ENCODE peak calls at places on chromosomes 5 and 9, in six cellular contexts. P is cardiac muscle cell, D is PC-3, R is left ventricle myocardium inferior, U is PC-9, E is endodermal cell. L is an unnamed sample.
A peak's percentile ranks its signal among the peaks of the same experiment; 100 is the strongest.

GRCh38 chr5:129118826-129119225 is 24.3 kb downstream of the ISOC1 start:
- DNase-seq in P (no peak), D (no peak), R (no peak), U (no peak), E (no peak), L (no peak)

GRCh38 chr9:126615251-126615790 is 1.6 kb downstream of the LMX1B start:
- DNase-seq in P (peak; percentile 55), D (no peak), R (no peak), U (no peak), E (peak; percentile 83), L (peak; percentile 77)

GRCh38 chr9:72675586-72675985 is 154.2 kb downstream of the TMC1 start:
- DNase-seq in P (peak; percentile 8), D (no peak), R (no peak), U (peak; percentile 43), E (no peak), L (no peak)

GRCh38 chr5:162067651-162068411 is at the start of gene GABRG2:
- DNase-seq in P (no peak), D (no peak), R (no peak), U (no peak), E (peak; percentile 47), L (no peak)

GRCh38 chr9:135501261-135502167 is 1.0 kb downstream of the MRPS2 start:
- DNase-seq in P (no peak), D (no peak), R (no peak), U (no peak), E (peak; percentile 82), L (peak; percentile 69)

GRCh38 chr5:69334793-69335268 is 2.2 kb upstream of the CCDC125 start:
- DNase-seq in P (peak; percentile 88), D (peak; percentile 74), R (peak; percentile 88), U (peak; percentile 53), E (peak; percentile 95), L (peak; percentile 92)

GRCh38 chr9:83544002-83544698 is 5.9 kb upstream of the FRMD3 start:
- DNase-seq in P (peak; percentile 87), D (peak; percentile 75), R (no peak), U (peak; percentile 71), E (peak; percentile 69), L (no peak)

GRCh38 chr9:114033397-114034103 is 44.5 kb downstream of the AMBP start:
- DNase-seq in P (peak; percentile 32), D (no peak), R (no peak), U (no peak), E (peak; percentile 87), L (no peak)

GRCh38 chr9:86287013-86287412 is 4.7 kb upstream of the ISCA1 start:
- DNase-seq in P (peak; percentile 72), D (peak; percentile 39), R (no peak), U (no peak), E (peak; percentile 77), L (no peak)

GRCh38 chr9:749712-750111 is 91.8 kb upstream of the DMRT1 start:
- DNase-seq in P (no peak), D (no peak), R (no peak), U (no peak), E (no peak), L (no peak)

GRCh38 chr9:19049872-19050636 is 827 bp downstream of the RRAGA start:
- DNase-seq in P (peak; percentile 53), D (peak; percentile 26), R (no peak), U (no peak), E (peak; percentile 65), L (no peak)

GRCh38 chr5:157265714-157266285 is at the start of gene CYFIP2:
- DNase-seq in P (peak; percentile 19), D (peak; percentile 80), R (peak; percentile 57), U (no peak), E (peak; percentile 92), L (peak; percentile 89)

GRCh38 chr5:154857091-154857533 is 1.3 kb upstream of the CNOT8 start:
- DNase-seq in P (no peak), D (peak; percentile 7), R (peak; percentile 89), U (no peak), E (no peak), L (no peak)

GRCh38 chr9:34417734-34418133 is 40.6 kb downstream of the FAM219A start:
- DNase-seq in P (no peak), D (no peak), R (no peak), U (no peak), E (no peak), L (no peak)

GRCh38 chr5:111582962-111583669 is 70.8 kb upstream of the STARD4 start:
- DNase-seq in P (peak; percentile 87), D (no peak), R (no peak), U (no peak), E (no peak), L (no peak)

GRCh38 chr9:123397975-123398374 is 42.0 kb downstream of the CRB2 start:
- DNase-seq in P (no peak), D (no peak), R (no peak), U (no peak), E (no peak), L (no peak)

GRCh38 chr5:129629581-129629980 is 118.3 kb upstream of the MINAR2 start:
- DNase-seq in P (no peak), D (no peak), R (no peak), U (no peak), E (no peak), L (no peak)

GRCh38 chr5:154228696-154229095 is 38.2 kb downstream of the GALNT10 start:
- DNase-seq in P (no peak), D (no peak), R (no peak), U (no peak), E (no peak), L (no peak)

GRCh38 chr5:83069406-83069805 is 7.8 kb downstream of the TMEM167A start:
- DNase-seq in P (peak; percentile 21), D (no peak), R (no peak), U (no peak), E (no peak), L (no peak)

GRCh38 chr9:72129271-72130156 is 19.7 kb upstream of the GDA start:
- DNase-seq in P (no peak), D (no peak), R (no peak), U (peak; percentile 78), E (no peak), L (no peak)

GRCh38 chr9:75096796-75097195 is 8.5 kb downstream of the OSTF1 start:
- DNase-seq in P (no peak), D (no peak), R (no peak), U (no peak), E (no peak), L (no peak)

GRCh38 chr5:55993628-55994501 is 898 bp downstream of the IL6ST start:
- DNase-seq in P (no peak), D (peak; percentile 6), R (no peak), U (peak; percentile 68), E (no peak), L (no peak)

GRCh38 chr5:130995254-130995515 is 169.9 kb downstream of the HINT1 start:
- DNase-seq in P (no peak), D (no peak), R (no peak), U (no peak), E (no peak), L (no peak)

GRCh38 chr5:39721394-39721793 is 296.6 kb upstream of the DAB2 start:
- DNase-seq in P (no peak), D (no peak), R (no peak), U (no peak), E (no peak), L (peak; percentile 53)

GRCh38 chr9:112157961-112158360 is 17.1 kb downstream of the SUSD1 start:
- DNase-seq in P (no peak), D (no peak), R (no peak), U (no peak), E (no peak), L (no peak)

GRCh38 chr5:149809919-149810691 is 80.0 kb downstream of the PPARGC1B start:
- DNase-seq in P (no peak), D (no peak), R (no peak), U (no peak), E (no peak), L (no peak)

GRCh38 chr5:612498-613424 is 621 bp downstream of the CEP72 start:
- DNase-seq in P (peak; percentile 6), D (peak; percentile 7), R (no peak), U (no peak), E (peak; percentile 76), L (no peak)

DNA sequence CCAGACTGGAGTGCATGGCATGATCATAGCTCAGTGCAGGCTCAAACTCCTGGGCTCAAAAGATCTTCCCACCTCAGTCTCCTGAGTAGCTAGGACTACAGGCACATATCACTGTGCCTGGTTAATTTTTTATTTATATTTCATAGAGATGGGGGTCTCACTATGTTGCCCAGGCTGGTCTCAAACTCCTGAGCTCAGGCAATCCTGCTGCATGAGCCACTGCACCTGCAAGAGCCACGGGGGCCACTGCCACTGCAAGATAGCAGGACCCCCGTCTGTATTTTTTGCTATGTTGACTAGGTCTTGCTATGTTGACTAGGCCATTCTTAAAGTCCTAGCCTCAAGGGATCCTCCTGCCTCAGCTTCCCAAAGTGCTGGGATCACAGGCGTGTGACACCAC is 6.5 kb downstream of the CYSTM1 start:
- DNase-seq in P (no peak), D (no peak), R (no peak), U (no peak), E (no peak), L (peak; percentile 37)
- H3K27ac ChIP-seq in P (no peak overlapping the region), D (no peak overlapping the region), R (peak overlapping the region; percentile 68), U (no peak overlapping the region), E (no peak overlapping the region), L (peak overlapping the region; percentile 11)

GRCh38 chr5:124411089-124411488 is 335.4 kb downstream of the ZNF608 start:
- DNase-seq in P (peak; percentile 23), D (no peak), R (no peak), U (no peak), E (no peak), L (no peak)
- TF ChIP-seq CTCF in P (no peak), D (no peak), R (no peak), U (no peak), E (peak; percentile 25), L (no peak)

GRCh38 chr5:140115186-140115500 is 1.2 kb downstream of the PURA start:
- DNase-seq in P (no peak), D (no peak), R (no peak), U (no peak), E (no peak), L (no peak)
- H3K27ac ChIP-seq in P (no peak overlapping the region), D (no peak overlapping the region), R (peak overlapping the region; percentile 95), U (no peak overlapping the region), E (no peak overlapping the region), L (no peak overlapping the region)

GRCh38 chr5:139812323-139812722 is 16.7 kb downstream of the PSD2 start:
- DNase-seq in P (no peak), D (no peak), R (no peak), U (no peak), E (no peak), L (peak; percentile 9)
- TF ChIP-seq CTCF in P (no peak), D (no peak), R (no peak), U (no peak), E (no peak), L (no peak)

GRCh38 chr9:35606138-35606504 is 1.1 kb downstream of the TESK1 start:
- DNase-seq in P (no peak), D (no peak), R (no peak), U (no peak), E (no peak), L (no peak)

GRCh38 chr9:35605336-35606137 is 475 bp downstream of the TESK1 start:
- DNase-seq in P (no peak), D (no peak), R (no peak), U (no peak), E (peak; percentile 69), L (peak; percentile 88)

GRCh38 chr9:35604578-35605335 is at the start of gene TESK1:
- DNase-seq in P (peak; percentile 65), D (peak; percentile 70), R (peak; percentile 77), U (peak; percentile 54), E (peak; percentile 95), L (peak; percentile 94)

GRCh38 chr9:35603986-35604577 is 980 bp upstream of the TESK1 start:
- DNase-seq in P (peak; percentile 100), D (peak; percentile 98), R (peak; percentile 100), U (peak; percentile 94), E (peak; percentile 100), L (peak; percentile 100)

GRCh38 chr9:35603506-35603985 is 1.5 kb upstream of the TESK1 start:
- DNase-seq in P (peak; percentile 93), D (peak; percentile 30), R (peak; percentile 67), U (no peak), E (no peak), L (peak; percentile 85)
- H3K27ac ChIP-seq in P (peak overlapping the region; percentile 81), D (peak overlapping the region; percentile 51), R (peak overlapping the region; percentile 98), U (peak overlapping the region; percentile 47), E (peak overlapping the region; percentile 74), L (peak overlapping the region; percentile 82)

L was measured in kidney.